ENCODE peak calls at places on chromosomes 16 and 17, in ten cellular contexts. One of them, this sample, is unnamed.
A peak's percentile ranks its signal among the peaks of the same experiment; 100 is the strongest.

GRCh38 chr17:30812218-30813177 is 12.0 kb downstream of the CRLF3 start:
- DNase-seq in left cardiac atrium: no peak
- DNase-seq in AML-193: no peak
- DNase-seq in B cell: no peak
- DNase-seq in left lung: no peak
- DNase-seq in NCI-H69: no peak
- DNase-seq in renal cortical epithelial cell: peak; percentile 59
- DNase-seq in M059J: peak; percentile 56
- DNase-seq in activated naive CD4-positive, alpha-beta T cell: no peak
- DNase-seq in effector memory CD8-positive, alpha-beta T cell: no peak
- DNase-seq in this sample: no peak

GRCh38 chr17:10105513-10106001 is 92.8 kb downstream of the GAS7 start:
- DNase-seq in renal cortical epithelial cell: no peak
- DNase-seq in left cardiac atrium: peak; percentile 70
- DNase-seq in M059J: no peak
- DNase-seq in NCI-H69: no peak
- DNase-seq in effector memory CD8-positive, alpha-beta T cell: no peak
- DNase-seq in B cell: no peak
- DNase-seq in AML-193: no peak
- DNase-seq in activated naive CD4-positive, alpha-beta T cell: no peak
- DNase-seq in left lung: no peak
- DNase-seq in this sample: no peak

GRCh38 chr17:49822829-49823228 is 25.0 kb downstream of the TAC4 start:
- DNase-seq in left lung: no peak
- DNase-seq in AML-193: no peak
- DNase-seq in activated naive CD4-positive, alpha-beta T cell: no peak
- DNase-seq in left cardiac atrium: peak; percentile 73
- DNase-seq in renal cortical epithelial cell: no peak
- DNase-seq in NCI-H69: no peak
- DNase-seq in B cell: no peak
- DNase-seq in M059J: no peak
- DNase-seq in effector memory CD8-positive, alpha-beta T cell: no peak
- DNase-seq in this sample: peak; percentile 68

GRCh38 chr17:51230306-51230705 is 29.5 kb downstream of the MBTD1 start:
- DNase-seq in activated naive CD4-positive, alpha-beta T cell: no peak
- DNase-seq in B cell: peak; percentile 6
- DNase-seq in renal cortical epithelial cell: peak; percentile 49
- DNase-seq in left lung: no peak
- DNase-seq in left cardiac atrium: no peak
- DNase-seq in NCI-H69: no peak
- DNase-seq in AML-193: no peak
- DNase-seq in effector memory CD8-positive, alpha-beta T cell: no peak
- DNase-seq in M059J: no peak
- DNase-seq in this sample: no peak

GRCh38 chr17:74419862-74420492 is 11.9 kb upstream of the GPRC5C start:
- DNase-seq in renal cortical epithelial cell: no peak
- DNase-seq in AML-193: no peak
- DNase-seq in NCI-H69: no peak
- DNase-seq in activated naive CD4-positive, alpha-beta T cell: no peak
- DNase-seq in B cell: no peak
- DNase-seq in M059J: no peak
- DNase-seq in effector memory CD8-positive, alpha-beta T cell: no peak
- DNase-seq in left lung: no peak
- DNase-seq in left cardiac atrium: no peak
- DNase-seq in this sample: no peak

GRCh38 chr17:28599311-28600184 is 723 bp upstream of the SPAG5 start:
- DNase-seq in left lung: no peak
- DNase-seq in NCI-H69: peak; percentile 89
- DNase-seq in M059J: peak; percentile 86
- DNase-seq in renal cortical epithelial cell: peak; percentile 73
- DNase-seq in effector memory CD8-positive, alpha-beta T cell: peak; percentile 64
- DNase-seq in activated naive CD4-positive, alpha-beta T cell: peak; percentile 53
- DNase-seq in AML-193: peak; percentile 78
- DNase-seq in left cardiac atrium: peak; percentile 75
- DNase-seq in B cell: peak; percentile 71
- DNase-seq in this sample: peak; percentile 61

GRCh38 chr16:9139965-9140364 is 48.5 kb downstream of the HAPSTR1 start:
- DNase-seq in AML-193: peak; percentile 12
- DNase-seq in B cell: peak; percentile 41
- DNase-seq in activated naive CD4-positive, alpha-beta T cell: no peak
- DNase-seq in left lung: no peak
- DNase-seq in left cardiac atrium: no peak
- DNase-seq in renal cortical epithelial cell: no peak
- DNase-seq in NCI-H69: peak; percentile 15
- DNase-seq in effector memory CD8-positive, alpha-beta T cell: no peak
- DNase-seq in M059J: peak; percentile 55
- DNase-seq in this sample: no peak

GRCh38 chr17:58337600-58338453 is 9.2 kb upstream of the TSPOAP1 start:
- DNase-seq in B cell: peak; percentile 93
- DNase-seq in renal cortical epithelial cell: peak; percentile 71
- DNase-seq in activated naive CD4-positive, alpha-beta T cell: peak; percentile 81
- DNase-seq in NCI-H69: no peak
- DNase-seq in left cardiac atrium: peak; percentile 77
- DNase-seq in M059J: peak; percentile 98
- DNase-seq in effector memory CD8-positive, alpha-beta T cell: peak; percentile 87
- DNase-seq in AML-193: peak; percentile 95
- DNase-seq in left lung: peak; percentile 96
- DNase-seq in this sample: peak; percentile 77

GRCh38 chr17:1571362-1571746 is 8.8 kb upstream of the PITPNA start:
- DNase-seq in NCI-H69: no peak
- DNase-seq in left cardiac atrium: no peak
- DNase-seq in renal cortical epithelial cell: no peak
- DNase-seq in B cell: no peak
- DNase-seq in M059J: no peak
- DNase-seq in left lung: no peak
- DNase-seq in AML-193: no peak
- DNase-seq in effector memory CD8-positive, alpha-beta T cell: no peak
- DNase-seq in activated naive CD4-positive, alpha-beta T cell: no peak
- DNase-seq in this sample: no peak

GRCh38 chr17:55672585-55673501 is 49.8 kb downstream of the TMEM100 start:
- DNase-seq in M059J: no peak
- DNase-seq in activated naive CD4-positive, alpha-beta T cell: no peak
- DNase-seq in AML-193: peak; percentile 17
- DNase-seq in NCI-H69: no peak
- DNase-seq in left lung: no peak
- DNase-seq in B cell: no peak
- DNase-seq in renal cortical epithelial cell: peak; percentile 2
- DNase-seq in effector memory CD8-positive, alpha-beta T cell: no peak
- DNase-seq in left cardiac atrium: no peak
- DNase-seq in this sample: no peak

GRCh38 chr17:45073414-45074070 is 12.4 kb downstream of the NMT1 start:
- DNase-seq in renal cortical epithelial cell: no peak
- DNase-seq in B cell: no peak
- DNase-seq in AML-193: no peak
- DNase-seq in left cardiac atrium: no peak
- DNase-seq in M059J: no peak
- DNase-seq in activated naive CD4-positive, alpha-beta T cell: no peak
- DNase-seq in effector memory CD8-positive, alpha-beta T cell: no peak
- DNase-seq in left lung: no peak
- DNase-seq in NCI-H69: no peak
- DNase-seq in this sample: no peak